ENCODE peak calls at places on chromosome 13, in seven cellular contexts. One of them, this sample, is unnamed.

GRCh38 chr13:98190889-98191444 is 13.9 kb upstream of the RNF113B start:
- DNase-seq in mesenchymal stem cell: no peak
- DNase-seq in trophoblast cell: no peak
- DNase-seq in neuronal stem cell: no peak
- DNase-seq in mesendoderm: no peak
- DNase-seq in IMR-90: no peak
- DNase-seq in H1: no peak
- DNase-seq in this sample: no peak

GRCh38 chr13:48485447-48485846 is 47.4 kb downstream of the RCBTB2 start:
- DNase-seq in trophoblast cell: peak; percentile 79
- DNase-seq in H1: no peak
- DNase-seq in neuronal stem cell: no peak
- DNase-seq in mesendoderm: no peak
- DNase-seq in mesenchymal stem cell: no peak
- DNase-seq in IMR-90: no peak
- DNase-seq in this sample: no peak

GRCh38 chr13:79530270-79530669 is 49.3 kb downstream of the NDFIP2 start:
- DNase-seq in trophoblast cell: no peak
- DNase-seq in H1: no peak
- DNase-seq in neuronal stem cell: no peak
- DNase-seq in IMR-90: no peak
- DNase-seq in mesendoderm: no peak
- DNase-seq in mesenchymal stem cell: no peak
- DNase-seq in this sample: no peak

GRCh38 chr13:63124863-63125262 is 1709.2 kb upstream of the PCDH20 start:
- DNase-seq in mesenchymal stem cell: peak; percentile 31
- DNase-seq in H1: no peak
- DNase-seq in trophoblast cell: peak; percentile 45
- DNase-seq in IMR-90: peak; percentile 60
- DNase-seq in neuronal stem cell: no peak
- DNase-seq in mesendoderm: peak; percentile 10
- DNase-seq in this sample: no peak

GRCh38 chr13:114022876-114023275 is 49.0 kb upstream of the C13orf46 start:
- DNase-seq in trophoblast cell: no peak
- DNase-seq in H1: no peak
- DNase-seq in mesenchymal stem cell: no peak
- DNase-seq in IMR-90: no peak
- DNase-seq in neuronal stem cell: no peak
- DNase-seq in mesendoderm: no peak
- DNase-seq in this sample: no peak

GRCh38 chr13:34124912-34125311 is 307.0 kb downstream of the RFC3 start:
- DNase-seq in trophoblast cell: no peak
- DNase-seq in mesenchymal stem cell: no peak
- DNase-seq in IMR-90: no peak
- DNase-seq in H1: no peak
- DNase-seq in neuronal stem cell: no peak
- DNase-seq in mesendoderm: no peak
- DNase-seq in this sample: no peak

GRCh38 chr13:59510377-59510776 is 653.4 kb downstream of the DIAPH3 start:
- DNase-seq in neuronal stem cell: no peak
- DNase-seq in H1: no peak
- DNase-seq in trophoblast cell: no peak
- DNase-seq in IMR-90: no peak
- DNase-seq in mesendoderm: no peak
- DNase-seq in mesenchymal stem cell: no peak
- DNase-seq in this sample: no peak

GRCh38 chr13:29496241-29496712 is 99.2 kb downstream of the SLC7A1 start:
- DNase-seq in H1: no peak
- DNase-seq in neuronal stem cell: no peak
- DNase-seq in trophoblast cell: peak; percentile 44
- DNase-seq in IMR-90: no peak
- DNase-seq in mesendoderm: no peak
- DNase-seq in mesenchymal stem cell: no peak
- DNase-seq in this sample: no peak

GRCh38 chr13:29523199-29523931 is 72.1 kb downstream of the SLC7A1 start:
- DNase-seq in trophoblast cell: no peak
- DNase-seq in H1: no peak
- DNase-seq in mesenchymal stem cell: no peak
- DNase-seq in neuronal stem cell: no peak
- DNase-seq in mesendoderm: no peak
- DNase-seq in IMR-90: no peak
- DNase-seq in this sample: no peak

GRCh38 chr13:39474600-39474999 is 128.4 kb downstream of the LHFPL6 start:
- DNase-seq in neuronal stem cell: no peak
- DNase-seq in IMR-90: no peak
- DNase-seq in trophoblast cell: no peak
- DNase-seq in mesendoderm: peak; percentile 23
- DNase-seq in H1: no peak
- DNase-seq in mesenchymal stem cell: no peak
- DNase-seq in this sample: no peak

GRCh38 chr13:112231451-112232083 is 144.6 kb upstream of the SPACA7 start:
- DNase-seq in mesendoderm: no peak
- DNase-seq in mesenchymal stem cell: no peak
- DNase-seq in trophoblast cell: no peak
- DNase-seq in IMR-90: no peak
- DNase-seq in neuronal stem cell: no peak
- DNase-seq in H1: no peak
- DNase-seq in this sample: no peak

GRCh38 chr13:113318956-113319355 is 21.9 kb downstream of the LAMP1 start:
- DNase-seq in trophoblast cell: no peak
- DNase-seq in mesenchymal stem cell: no peak
- DNase-seq in IMR-90: no peak
- DNase-seq in neuronal stem cell: no peak
- DNase-seq in mesendoderm: no peak
- DNase-seq in H1: no peak
- DNase-seq in this sample: no peak

GRCh38 chr13:99429670-99430069 is 71.6 kb upstream of the TM9SF2 start:
- DNase-seq in neuronal stem cell: no peak
- DNase-seq in H1: no peak
- DNase-seq in mesenchymal stem cell: no peak
- DNase-seq in mesendoderm: no peak
- DNase-seq in IMR-90: no peak
- DNase-seq in trophoblast cell: no peak
- DNase-seq in this sample: peak; percentile 11

GRCh38 chr13:42808572-42808971 is 27.2 kb downstream of the FAM216B start:
- DNase-seq in mesenchymal stem cell: peak; percentile 14
- DNase-seq in H1: no peak
- DNase-seq in neuronal stem cell: no peak
- DNase-seq in IMR-90: peak; percentile 56
- DNase-seq in trophoblast cell: peak; percentile 33
- DNase-seq in mesendoderm: no peak
- DNase-seq in this sample: no peak

GRCh38 chr13:94054159-94054558 is 425.3 kb downstream of the DCT start:
- DNase-seq in mesenchymal stem cell: no peak
- DNase-seq in neuronal stem cell: no peak
- DNase-seq in mesendoderm: peak; percentile 84
- DNase-seq in H1: no peak
- DNase-seq in trophoblast cell: no peak
- DNase-seq in IMR-90: no peak
- DNase-seq in this sample: no peak

GRCh38 chr13:48216204-48216711 is 16.7 kb upstream of the ITM2B start:
- DNase-seq in mesendoderm: peak; percentile 37
- DNase-seq in mesenchymal stem cell: no peak
- DNase-seq in neuronal stem cell: no peak
- DNase-seq in IMR-90: no peak
- DNase-seq in trophoblast cell: no peak
- DNase-seq in H1: no peak
- DNase-seq in this sample: no peak

GRCh38 chr13:113672002-113672651 is 5.1 kb downstream of the GRK1 start:
- DNase-seq in mesenchymal stem cell: no peak
- DNase-seq in IMR-90: no peak
- DNase-seq in mesendoderm: no peak
- DNase-seq in neuronal stem cell: no peak
- DNase-seq in trophoblast cell: no peak
- DNase-seq in H1: no peak
- DNase-seq in this sample: no peak

GRCh38 chr13:52104624-52105023 is 24.2 kb downstream of the NEK5 start:
- DNase-seq in trophoblast cell: peak; percentile 52
- DNase-seq in mesenchymal stem cell: no peak
- DNase-seq in IMR-90: peak; percentile 7
- DNase-seq in mesendoderm: no peak
- DNase-seq in H1: no peak
- DNase-seq in neuronal stem cell: no peak
- DNase-seq in this sample: no peak

GRCh38 chr13:35354882-35355281 is 121.6 kb downstream of the MAB21L1 start:
- DNase-seq in mesenchymal stem cell: no peak
- DNase-seq in H1: no peak
- DNase-seq in IMR-90: no peak
- DNase-seq in mesendoderm: no peak
- DNase-seq in neuronal stem cell: no peak
- DNase-seq in trophoblast cell: no peak
- DNase-seq in this sample: no peak

GRCh38 chr13:71811344-71811743 is 55.7 kb downstream of the DACH1 start:
- DNase-seq in trophoblast cell: no peak
- DNase-seq in H1: no peak
- DNase-seq in mesenchymal stem cell: no peak
- DNase-seq in neuronal stem cell: no peak
- DNase-seq in mesendoderm: no peak
- DNase-seq in IMR-90: no peak
- DNase-seq in this sample: no peak

GRCh38 chr13:57631607-57632275 is at the start of gene PCDH17:
- DNase-seq in mesendoderm: peak; percentile 93
- DNase-seq in mesenchymal stem cell: peak; percentile 86
- DNase-seq in H1: peak; percentile 76
- DNase-seq in neuronal stem cell: peak; percentile 54
- DNase-seq in IMR-90: no peak
- DNase-seq in trophoblast cell: peak; percentile 12
- DNase-seq in this sample: peak; percentile 68

GRCh38 chr13:97133955-97134354 is 88.2 kb upstream of the MBNL2 start:
- DNase-seq in trophoblast cell: peak; percentile 34
- DNase-seq in H1: no peak
- DNase-seq in IMR-90: no peak
- DNase-seq in mesenchymal stem cell: no peak
- DNase-seq in mesendoderm: no peak
- DNase-seq in neuronal stem cell: no peak
- DNase-seq in this sample: no peak

GRCh38 chr13:75375329-75375728 is 106.6 kb downstream of the TBC1D4 start:
- DNase-seq in trophoblast cell: no peak
- DNase-seq in IMR-90: no peak
- DNase-seq in H1: no peak
- DNase-seq in mesendoderm: no peak
- DNase-seq in neuronal stem cell: no peak
- DNase-seq in mesenchymal stem cell: no peak
- DNase-seq in this sample: no peak

GRCh38 chr13:29587645-29588044 is 7.8 kb downstream of the SLC7A1 start:
- DNase-seq in IMR-90: peak; percentile 24
- DNase-seq in H1: no peak
- DNase-seq in mesenchymal stem cell: no peak
- DNase-seq in mesendoderm: no peak
- DNase-seq in neuronal stem cell: no peak
- DNase-seq in trophoblast cell: no peak
- DNase-seq in this sample: no peak

GRCh38 chr13:66076417-66076816 is 1153.7 kb downstream of the PCDH9 start:
- DNase-seq in H1: no peak
- DNase-seq in mesenchymal stem cell: no peak
- DNase-seq in mesendoderm: no peak
- DNase-seq in trophoblast cell: no peak
- DNase-seq in neuronal stem cell: no peak
- DNase-seq in IMR-90: peak; percentile 84
- DNase-seq in this sample: no peak

DNA sequence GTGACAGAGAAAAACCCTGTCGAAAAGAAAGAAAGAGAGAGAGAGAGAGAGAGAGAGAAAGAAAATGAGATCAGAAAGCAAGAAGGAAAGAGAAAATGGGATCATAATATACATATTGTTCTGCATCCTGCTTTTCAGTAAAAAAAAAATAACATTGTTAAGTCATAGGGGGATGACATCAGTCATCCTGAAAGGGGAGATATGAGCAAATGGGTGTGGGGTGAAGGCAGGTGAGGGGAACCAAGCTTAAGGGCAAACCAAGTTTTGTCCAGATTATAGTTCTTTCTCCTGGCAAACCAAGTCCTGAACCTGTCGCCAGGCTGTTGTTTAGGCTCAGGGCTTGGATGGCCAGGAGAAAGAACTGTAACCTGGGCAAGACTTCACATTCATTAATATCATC is 92.6 kb upstream of the TMTC4 start:
- DNase-seq in IMR-90: no peak
- DNase-seq in mesendoderm: no peak
- DNase-seq in mesenchymal stem cell: no peak
- DNase-seq in H1: no peak
- DNase-seq in neuronal stem cell: no peak
- DNase-seq in trophoblast cell: no peak
- DNase-seq in this sample: no peak
- H2BK5ac ChIP-seq in IMR-90: no peak overlapping the region
- H2BK5ac ChIP-seq in mesendoderm: no peak overlapping the region
- H2BK5ac ChIP-seq in mesenchymal stem cell: no peak overlapping the region
- H2BK5ac ChIP-seq in H1: no peak overlapping the region
- H2BK5ac ChIP-seq in neuronal stem cell: no peak overlapping the region
- H2BK5ac ChIP-seq in trophoblast cell: no peak overlapping the region
- H2BK5ac ChIP-seq in this sample: no peak overlapping the region

GRCh38 chr13:32354040-32354439 is 38.7 kb downstream of the BRCA2 start:
- DNase-seq in mesenchymal stem cell: no peak
- DNase-seq in mesendoderm: no peak
- DNase-seq in neuronal stem cell: no peak
- DNase-seq in trophoblast cell: no peak
- DNase-seq in IMR-90: no peak
- DNase-seq in H1: no peak
- DNase-seq in this sample: no peak
- H2BK5ac ChIP-seq in mesenchymal stem cell: no peak overlapping the region
- H2BK5ac ChIP-seq in mesendoderm: no peak overlapping the region
- H2BK5ac ChIP-seq in neuronal stem cell: no peak overlapping the region
- H2BK5ac ChIP-seq in trophoblast cell: no peak overlapping the region
- H2BK5ac ChIP-seq in IMR-90: no peak overlapping the region
- H2BK5ac ChIP-seq in H1: no peak overlapping the region
- H2BK5ac ChIP-seq in this sample: no peak overlapping the region

DNA sequence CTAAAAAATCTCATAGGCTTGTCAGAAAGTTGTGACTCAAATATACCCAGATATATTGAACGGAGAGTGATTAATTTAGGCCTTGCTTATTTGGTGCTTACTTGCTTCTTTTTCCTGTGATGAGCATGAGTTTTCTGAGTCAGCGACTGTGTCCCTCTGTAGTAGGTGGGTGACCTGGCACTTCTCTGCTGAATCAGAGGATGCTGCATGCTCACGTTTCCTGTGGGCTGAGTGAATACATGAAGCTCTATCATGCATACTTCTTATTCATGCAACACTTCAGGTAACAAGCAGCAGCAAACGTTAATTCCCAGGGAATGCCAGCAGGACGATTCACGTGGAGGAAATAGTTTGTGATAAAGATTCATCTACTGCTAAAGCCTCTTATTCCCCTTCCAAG is 245.1 kb downstream of the KLF5 start:
- DNase-seq in trophoblast cell: no peak
- DNase-seq in IMR-90: peak; percentile 75
- DNase-seq in H1: no peak
- DNase-seq in mesendoderm: peak; percentile 67
- DNase-seq in mesenchymal stem cell: no peak
- DNase-seq in neuronal stem cell: no peak
- DNase-seq in this sample: peak; percentile 29
- H2BK5ac ChIP-seq in trophoblast cell: no peak overlapping the region
- H2BK5ac ChIP-seq in IMR-90: no peak overlapping the region
- H2BK5ac ChIP-seq in H1: no peak overlapping the region
- H2BK5ac ChIP-seq in mesendoderm: no peak overlapping the region
- H2BK5ac ChIP-seq in mesenchymal stem cell: no peak overlapping the region
- H2BK5ac ChIP-seq in neuronal stem cell: no peak overlapping the region
- H2BK5ac ChIP-seq in this sample: no peak overlapping the region

GRCh38 chr13:45798851-45799250 is 52.7 kb downstream of the SIAH3 start:
- DNase-seq in trophoblast cell: no peak
- DNase-seq in neuronal stem cell: no peak
- DNase-seq in mesendoderm: no peak
- DNase-seq in H1: no peak
- DNase-seq in mesenchymal stem cell: no peak
- DNase-seq in IMR-90: no peak
- DNase-seq in this sample: no peak

GRCh38 chr13:45796421-45796960 is 55.1 kb downstream of the SIAH3 start:
- DNase-seq in neuronal stem cell: no peak
- DNase-seq in H1: no peak
- DNase-seq in mesenchymal stem cell: no peak
- DNase-seq in mesendoderm: no peak
- DNase-seq in trophoblast cell: no peak
- DNase-seq in IMR-90: no peak
- DNase-seq in this sample: no peak

GRCh38 chr13:45792827-45793303 is 58.7 kb downstream of the SIAH3 start:
- DNase-seq in H1: no peak
- DNase-seq in mesendoderm: no peak
- DNase-seq in neuronal stem cell: no peak
- DNase-seq in mesenchymal stem cell: no peak
- DNase-seq in IMR-90: no peak
- DNase-seq in trophoblast cell: no peak
- DNase-seq in this sample: no peak
- H2BK5ac ChIP-seq in H1: no peak overlapping the region
- H2BK5ac ChIP-seq in mesendoderm: no peak overlapping the region
- H2BK5ac ChIP-seq in neuronal stem cell: no peak overlapping the region
- H2BK5ac ChIP-seq in mesenchymal stem cell: no peak overlapping the region
- H2BK5ac ChIP-seq in IMR-90: no peak overlapping the region
- H2BK5ac ChIP-seq in trophoblast cell: no peak overlapping the region
- H2BK5ac ChIP-seq in this sample: no peak overlapping the region